ENCODE peak calls at places on chromosomes 2 and 18, in ten cellular contexts. D is dermis blood vessel endothelial cell; A is lower leg skin; T is T-helper 9 cell; V is amniotic stem cell; O is MCF 10A; X is pancreas; H is AG08396; I is activated naive CD8-positive, alpha-beta T cell treated with anti-CD3 and anti-CD28 coated beads, Interleukin-2, amount 10 ng/mL, durations not matched to agents 7 days and 5 days; E is OCI-LY7. K is an unnamed sample.

GRCh38 chr2:236718207-236718992 is 148.8 kb downstream of the ACKR3 start:
- DNase-seq in T (no peak), H (no peak), X (no peak), O (peak), E (no peak), V (no peak), A (no peak), I (no peak), D (no peak), K (no peak)

GRCh38 chr2:104847821-104848160 is 6.1 kb upstream of the POU3F3 start:
- DNase-seq in X (no peak), I (no peak), O (no peak), V (no peak), E (no peak), D (no peak), A (no peak), T (no peak), H (no peak), K (no peak)

GRCh38 chr2:24304098-24304497 is 56.2 kb downstream of the ITSN2 start:
- DNase-seq in X (peak), O (peak), D (peak), A (peak), I (no peak), T (no peak), E (no peak), H (peak), V (no peak), K (no peak)

GRCh38 chr2:168136392-168136977 is 110.9 kb downstream of the STK39 start:
- DNase-seq in E (peak), H (no peak), T (no peak), V (no peak), I (no peak), O (peak), X (no peak), D (peak), A (no peak), K (peak)

GRCh38 chr2:238046871-238047270 is 13.9 kb upstream of the SCLY start:
- DNase-seq in T (no peak), H (no peak), A (no peak), E (no peak), V (no peak), O (no peak), D (no peak), I (no peak), X (peak), K (no peak)

GRCh38 chr18:58887613-58887963 is 22.9 kb downstream of the ZNF532 start:
- DNase-seq in H (no peak), E (peak), T (no peak), V (no peak), I (peak), X (no peak), D (peak), O (peak), A (no peak), K (peak)

GRCh38 chr2:128633501-128633900 is 314.8 kb upstream of the HS6ST1 start:
- DNase-seq in O (peak), A (no peak), X (no peak), H (no peak), D (no peak), T (no peak), V (no peak), I (no peak), E (no peak), K (no peak)

GRCh38 chr18:37639846-37640245 is 74.2 kb upstream of the CELF4 start:
- DNase-seq in I (no peak), V (no peak), A (peak), E (no peak), X (no peak), D (no peak), O (peak), H (no peak), T (no peak), K (no peak)

GRCh38 chr2:202429164-202429980 is 53.2 kb downstream of the BMPR2 start:
- DNase-seq in D (peak), H (peak), E (no peak), X (no peak), I (no peak), A (no peak), T (no peak), V (no peak), O (no peak), K (no peak)

GRCh38 chr2:239824866-239825704 is 200.1 kb downstream of the NDUFA10 start:
- DNase-seq in X (no peak), A (peak), V (no peak), I (no peak), E (no peak), H (no peak), D (no peak), T (no peak), O (no peak), K (no peak)

GRCh38 chr2:16407358-16407757 is 258.3 kb downstream of the CYRIA start:
- DNase-seq in V (no peak), E (no peak), T (no peak), O (peak), H (no peak), D (no peak), X (no peak), I (no peak), A (no peak), K (no peak)

GRCh38 chr2:63842149-63843061 is 709 bp downstream of the UGP2 start:
- DNase-seq in I (peak), X (peak), E (peak), O (peak), H (peak), T (no peak), V (peak), D (peak), A (no peak), K (no peak)

GRCh38 chr18:31439807-31440325 is 7.7 kb upstream of the DSG3 start:
- DNase-seq in O (no peak), H (no peak), E (no peak), V (no peak), I (no peak), D (no peak), X (no peak), A (no peak), T (no peak), K (no peak)